ENCODE peak calls at places on chromosomes 16 and 17, in five cellular contexts. S, N, D, J and E are unnamed samples.

GRCh38 chr16:89669755-89670154 is 12.1 kb downstream of the SPATA33 start:
- DNase-seq in S (no peak), D (no peak), N (no peak), J (no peak), E (no peak)

GRCh38 chr16:52456368-52456767 is 90.6 kb downstream of the TOX3 start:
- DNase-seq in N (no peak), D (peak; percentile 95), S (no peak), J (no peak), E (no peak)

GRCh38 chr17:59311051-59311468 is 20.4 kb upstream of the YPEL2 start:
- DNase-seq in J (no peak), N (no peak), D (peak; percentile 79), S (peak; percentile 73), E (peak; percentile 28)

GRCh38 chr16:11572301-11572995 is 14.3 kb downstream of the LITAF start:
- DNase-seq in S (no peak), N (no peak), D (no peak), J (no peak), E (no peak)

GRCh38 chr17:46194393-46195216 is 1.4 kb upstream of the KANSL1 start:
- DNase-seq in J (no peak), N (no peak), D (no peak), S (peak; percentile 39), E (peak; percentile 89)

GRCh38 chr16:88713054-88713453 is 6.8 kb downstream of the CTU2 start:
- DNase-seq in S (no peak), D (no peak), N (no peak), J (no peak), E (no peak)

GRCh38 chr17:45341389-45342158 is 24.8 kb upstream of the MAP3K14 start:
- DNase-seq in J (peak; percentile 60), S (peak; percentile 73), N (no peak), D (peak; percentile 41), E (no peak)

GRCh38 chr17:55117063-55117611 is 147.6 kb upstream of the HLF start:
- DNase-seq in S (no peak), N (no peak), D (no peak), J (no peak), E (no peak)

GRCh38 chr17:72362466-72363335 is 241.9 kb downstream of the SOX9 start:
- DNase-seq in S (no peak), J (no peak), N (no peak), D (peak; percentile 85), E (no peak)

GRCh38 chr16:84833142-84833495 is 13.3 kb downstream of the CRISPLD2 start:
- DNase-seq in J (no peak), N (no peak), S (no peak), D (no peak), E (no peak)

GRCh38 chr17:337453-337852 is 15.2 kb downstream of the RPH3AL start:
- DNase-seq in D (no peak), S (no peak), J (no peak), N (no peak), E (no peak)

GRCh38 chr17:80706454-80706853 is 161.8 kb downstream of the RPTOR start:
- DNase-seq in J (peak; percentile 30), N (no peak), D (peak; percentile 46), S (no peak), E (no peak)

GRCh38 chr17:12342161-12342560 is 321.5 kb downstream of the MAP2K4 start:
- DNase-seq in S (no peak), J (no peak), D (no peak), N (no peak), E (no peak)

GRCh38 chr17:41329279-41329925 is 13.9 kb upstream of the KRTAP17-1 start:
- DNase-seq in D (peak; percentile 52), J (peak; percentile 22), N (peak; percentile 27), S (peak; percentile 31), E (no peak)

GRCh38 chr17:57517216-57517518 is 227.9 kb downstream of the CCDC182 start:
- DNase-seq in N (no peak), J (no peak), D (peak; percentile 42), S (no peak), E (no peak)

GRCh38 chr17:83056583-83057396 is 22.6 kb upstream of the METRNL start:
- DNase-seq in S (no peak), D (no peak), J (no peak), N (no peak), E (no peak)

GRCh38 chr16:21263640-21264211 is 14.4 kb downstream of the CRYM start:
- DNase-seq in D (peak; percentile 81), S (no peak), J (no peak), N (no peak), E (peak; percentile 48)

GRCh38 chr17:75032896-75033294 is 13.9 kb downstream of the ATP5PD start:
- DNase-seq in D (no peak), N (no peak), J (no peak), S (no peak), E (no peak)

GRCh38 chr17:75985986-75986385 is 6.9 kb downstream of the TEN1 start:
- DNase-seq in S (no peak), D (no peak), N (no peak), J (no peak), E (no peak)

GRCh38 chr16:74477226-74477625 is 55.9 kb upstream of the CLEC18B start:
- DNase-seq in S (no peak), J (no peak), N (no peak), D (peak; percentile 48), E (no peak)
- TF ChIP-seq SUZ12 in S (no peak), J (no peak), N (no peak), D (no peak), E (no peak)

DNA sequence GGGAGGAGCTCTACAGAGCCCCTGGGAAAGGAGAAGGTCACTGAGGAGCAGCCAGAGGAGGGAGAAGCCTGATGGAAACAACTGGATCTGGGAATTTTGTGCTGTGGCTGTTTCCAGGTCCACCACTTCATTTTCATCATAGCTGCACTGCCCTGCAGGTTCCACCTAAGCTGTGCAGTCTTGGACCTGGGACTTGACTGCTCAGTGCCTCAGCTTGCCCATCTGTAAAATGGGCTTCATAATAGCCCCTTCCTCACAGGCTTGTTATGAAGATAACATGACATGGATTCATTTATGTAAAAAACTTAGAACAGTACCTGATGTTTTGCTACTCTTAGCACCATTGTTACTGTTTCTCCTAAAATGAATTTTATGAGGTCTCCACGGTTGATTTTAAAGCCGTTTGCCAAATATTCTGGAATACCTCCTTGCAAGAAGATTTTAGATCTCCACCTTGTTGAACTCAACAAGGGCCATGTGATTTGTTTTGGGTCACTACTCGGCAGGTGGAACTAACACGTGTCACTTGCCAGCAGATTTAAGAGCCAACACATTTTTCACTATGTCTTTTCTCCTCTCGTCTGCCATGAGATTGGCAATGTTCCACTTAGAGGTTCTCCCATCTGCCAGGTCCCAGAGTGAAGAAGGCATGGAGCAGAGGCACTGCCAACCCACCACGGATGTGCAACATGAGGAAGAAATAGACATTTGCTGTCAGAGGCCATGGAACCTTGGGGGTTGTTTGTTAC is 18.8 kb upstream of the GRIN2A start:
- DNase-seq in D (no peak), S (no peak), J (no peak), N (no peak), E (no peak)
- TF ChIP-seq SUZ12 in D (no peak), S (no peak), J (no peak), N (no peak), E (no peak)

GRCh38 chr16:12627394-12627793 is 176.3 kb downstream of the CPPED1 start:
- DNase-seq in J (no peak), D (no peak), S (no peak), N (no peak), E (no peak)
- TF ChIP-seq SUZ12 in J (no peak), D (no peak), S (no peak), N (no peak), E (no peak)

DNA sequence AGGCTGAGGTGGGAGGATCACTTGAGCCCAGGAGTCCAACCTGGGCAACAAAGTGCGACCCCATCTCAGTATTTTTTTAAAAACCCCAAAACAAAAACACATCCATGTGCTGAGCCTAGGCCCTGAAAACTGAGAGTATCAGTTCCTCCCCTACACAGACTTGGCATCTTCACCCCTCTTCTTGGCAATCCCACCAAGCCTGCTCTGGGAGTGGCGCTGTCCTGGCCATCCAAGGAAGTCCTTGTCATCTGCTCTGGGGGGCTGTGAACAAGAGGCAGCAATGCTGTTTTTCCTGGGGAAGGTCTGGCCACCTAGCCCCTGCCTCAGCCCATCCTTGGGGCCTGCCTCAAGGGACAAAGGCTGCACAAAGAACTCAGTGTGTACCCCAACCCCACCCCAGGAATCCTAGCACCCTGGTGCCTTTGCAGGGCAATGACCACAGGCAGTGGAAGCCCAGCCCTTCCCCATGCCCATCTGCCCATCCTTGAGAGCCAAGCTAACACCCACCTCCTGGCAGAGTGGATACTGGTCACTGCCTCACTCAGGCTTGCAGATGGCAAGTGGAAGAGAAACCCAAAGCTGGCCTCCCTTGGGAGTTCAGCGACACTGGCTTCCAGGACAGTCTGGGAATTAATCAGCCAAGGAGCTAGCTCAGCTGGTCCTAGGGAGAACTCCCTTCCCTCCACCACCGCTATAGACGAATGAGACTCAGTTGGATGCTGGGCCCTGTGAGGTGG is 14.8 kb upstream of the GFOD2 start:
- DNase-seq in J (no peak), S (no peak), D (no peak), N (no peak), E (no peak)
- TF ChIP-seq SUZ12 in J (no peak), S (no peak), D (no peak), N (no peak), E (no peak)

DNA sequence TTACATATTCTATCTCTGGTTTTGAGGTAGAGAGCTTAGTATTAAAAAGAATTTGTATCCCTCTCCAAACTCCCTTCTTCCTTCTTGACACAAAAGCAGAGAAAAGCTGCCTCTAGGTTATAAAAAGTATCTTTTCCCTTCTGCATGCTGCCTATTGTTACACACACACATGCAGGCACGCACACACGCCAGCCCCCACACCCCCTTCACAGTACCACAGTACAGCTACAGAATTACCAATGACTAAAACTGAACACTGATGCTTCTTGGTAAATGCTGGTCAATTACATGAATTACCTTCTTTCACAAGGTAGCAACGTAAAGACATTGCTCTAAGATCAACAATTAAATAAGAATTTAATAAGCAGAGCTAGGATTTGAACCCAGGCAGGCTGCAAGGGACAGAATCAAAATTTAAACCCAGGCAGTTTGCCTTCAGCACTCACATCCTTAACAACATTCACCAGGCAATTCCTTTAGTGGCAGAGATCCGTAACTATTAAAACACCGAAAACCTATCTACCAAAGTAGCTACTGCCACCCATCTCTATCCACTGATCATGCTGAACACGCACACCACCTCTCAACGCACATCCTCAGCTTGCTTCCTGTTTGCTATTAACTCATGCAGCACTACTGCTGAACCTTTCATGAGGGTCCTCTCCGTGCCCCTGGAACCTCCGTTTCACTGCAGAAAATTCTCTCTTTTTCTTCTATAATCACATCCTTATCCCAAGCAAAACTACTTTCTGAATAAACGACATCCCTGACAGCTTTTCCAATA is 37.8 kb downstream of the YWHAE start:
- DNase-seq in J (no peak), N (no peak), D (no peak), S (no peak), E (no peak)
- TF ChIP-seq SUZ12 in J (no peak), N (no peak), D (no peak), S (no peak), E (no peak)